ENCODE peak calls at places on chromosomes 12 and 14, in seven cellular contexts. G is H1, H is stomach, R is K562, J is HCT116, Z is endothelial cell of umbilical vein, S is spleen. X is an unnamed sample.
A peak's percentile ranks its signal among the peaks of the same experiment; 100 is the strongest.

GRCh38 chr12:4588916-4589315 is 26.9 kb downstream of the DYRK4 start:
- DNase-seq in G (no peak), Z (no peak), S (no peak), J (no peak), R (no peak), H (no peak), X (no peak)

GRCh38 chr12:4089147-4089606 is 184.4 kb upstream of the CCND2 start:
- DNase-seq in S (no peak), R (no peak), H (no peak), Z (no peak), J (no peak), G (no peak), X (no peak)

GRCh38 chr14:52949711-52950409 is 990 bp downstream of the FERMT2 start:
- DNase-seq in Z (peak; percentile 58), H (no peak), S (no peak), R (no peak), G (no peak), J (no peak), X (no peak)

GRCh38 chr12:109115758-109116610 is at the start of gene ACACB:
- DNase-seq in R (no peak), Z (no peak), G (no peak), J (no peak), S (peak; percentile 82), H (peak; percentile 86), X (no peak)

GRCh38 chr12:93918262-93918661 is 230.1 kb upstream of the PLXNC1 start:
- DNase-seq in J (no peak), G (no peak), H (no peak), Z (no peak), R (no peak), S (no peak), X (no peak)

GRCh38 chr12:124680863-124681778 is 113.7 kb upstream of the NCOR2 start:
- DNase-seq in R (peak; percentile 63), G (no peak), J (peak; percentile 79), Z (peak; percentile 94), H (no peak), S (no peak), X (no peak)

GRCh38 chr14:69038449-69039286 is 59.6 kb upstream of the ACTN1 start:
- DNase-seq in Z (peak; percentile 98), S (no peak), J (no peak), G (no peak), H (no peak), R (no peak), X (no peak)

GRCh38 chr12:102300824-102301461 is 103.3 kb upstream of the PMCH start:
- DNase-seq in S (no peak), Z (peak; percentile 50), J (peak; percentile 53), R (peak; percentile 36), H (no peak), G (no peak), X (no peak)

GRCh38 chr14:23056956-23057756 is at the start of gene CDH24:
- DNase-seq in J (no peak), S (peak; percentile 92), R (peak; percentile 88), G (peak; percentile 83), Z (peak; percentile 62), H (peak; percentile 80), X (no peak)

GRCh38 chr12:115216300-115216699 is 532.3 kb upstream of the TBX3 start:
- DNase-seq in Z (no peak), S (no peak), J (no peak), G (no peak), R (no peak), H (no peak), X (no peak)

GRCh38 chr12:5718073-5718472 is 227.0 kb downstream of the ANO2 start:
- DNase-seq in Z (no peak), G (no peak), J (no peak), S (no peak), H (no peak), R (no peak), X (peak; percentile 32)

DNA sequence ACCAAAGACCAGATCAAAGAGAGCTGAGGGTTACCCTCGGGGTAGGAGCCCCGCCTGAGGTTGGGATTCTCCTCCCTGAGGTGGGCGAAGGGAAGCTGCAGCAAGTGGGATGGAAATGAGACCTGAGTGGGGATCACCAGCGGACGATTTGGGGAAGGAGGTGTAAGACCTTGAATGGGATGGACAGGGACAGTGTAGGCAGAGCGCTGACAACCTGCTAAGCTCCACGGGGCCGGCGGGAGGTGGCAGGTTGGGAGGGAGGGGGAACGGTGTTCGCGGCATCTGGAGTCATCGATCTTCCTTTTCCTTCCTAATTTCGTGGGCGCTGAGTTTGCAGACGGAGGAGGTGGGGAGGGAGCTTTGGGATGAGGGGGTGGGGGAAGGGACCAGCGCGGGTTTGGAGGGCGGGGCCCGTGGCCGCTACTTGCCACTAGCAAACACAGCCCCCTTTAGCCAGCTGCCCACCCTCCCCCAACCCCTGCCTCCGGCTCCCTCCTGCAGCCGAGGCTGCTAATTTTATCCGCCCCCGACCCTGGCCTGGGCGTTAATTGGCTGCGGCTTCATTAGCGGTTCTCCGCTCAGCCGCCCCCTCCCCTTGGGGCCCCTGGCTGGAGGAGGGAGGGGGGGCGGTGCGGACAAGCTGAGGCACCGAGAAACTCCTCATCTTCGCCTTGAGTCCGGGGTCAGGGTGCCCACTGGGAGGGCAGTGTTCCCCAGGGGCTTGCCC is 2.8 kb upstream of the SHMT2 start:
- DNase-seq in S (peak; percentile 73), J (no peak), H (no peak), G (peak; percentile 75), R (peak; percentile 57), Z (no peak), X (no peak)
- TF ChIP-seq POLR2AphosphoS5 in S (no peak), J (no peak), H (no peak), G (no peak), R (no peak), Z (no peak), X (no peak)

DNA sequence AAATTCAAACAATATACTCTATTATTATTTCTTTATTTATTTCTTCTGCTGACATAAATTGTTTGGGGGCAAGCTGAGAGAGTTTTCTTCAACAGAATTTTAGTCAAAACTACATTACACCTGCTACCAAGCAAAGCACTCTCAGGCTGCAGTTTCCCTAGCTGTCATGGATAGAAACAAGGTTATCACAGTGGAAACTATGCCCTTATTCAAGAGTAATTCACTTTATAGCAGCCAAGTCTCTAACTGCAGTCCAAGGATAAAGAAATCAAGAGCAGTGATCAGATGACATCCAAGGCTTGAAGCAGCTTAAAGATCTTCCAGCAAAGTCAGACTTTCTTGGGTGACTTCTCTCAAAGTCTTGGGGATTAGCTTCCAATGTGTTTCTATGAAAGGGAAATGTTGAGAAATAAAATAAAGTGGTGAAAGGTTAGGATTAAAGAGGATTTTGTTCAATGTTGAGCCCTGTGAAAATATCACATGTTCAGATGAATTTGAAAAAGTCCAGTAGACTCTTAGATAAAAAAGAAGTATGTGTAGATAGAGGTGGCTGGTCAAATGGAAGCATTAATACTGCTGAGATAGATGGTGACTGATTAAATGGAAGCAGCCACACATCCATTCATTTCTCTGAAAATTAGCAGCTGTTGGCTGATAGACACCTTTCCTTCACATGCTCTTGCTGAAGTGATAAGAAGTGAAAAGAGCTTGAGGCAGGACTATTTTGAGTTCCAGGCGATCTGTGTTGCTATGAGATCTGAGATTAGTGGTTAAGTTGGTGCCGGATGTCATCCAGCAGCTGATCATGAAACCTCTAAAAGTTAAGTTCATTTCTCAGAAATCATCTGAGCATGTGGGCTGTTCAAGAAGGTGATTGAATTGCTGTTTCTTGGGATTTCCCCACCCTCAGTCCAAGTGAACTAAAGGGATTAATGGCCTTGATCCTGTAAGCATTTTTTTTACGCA is 257.8 kb upstream of the BTG1 start:
- DNase-seq in J (no peak), G (no peak), S (no peak), H (no peak), R (peak; percentile 77), Z (no peak), X (no peak)
- TF ChIP-seq POLR2A in J (no peak), G (no peak), S (no peak), H (no peak), R (no peak), Z (no peak), X (no peak)

GRCh38 chr12:64171715-64172114 is 50.4 kb downstream of the KICS2 start:
- DNase-seq in Z (peak; percentile 45), R (no peak), H (no peak), J (peak; percentile 79), G (no peak), S (no peak), X (no peak)
- H3K9me3 ChIP-seq in Z (no peaks in the 10 kb centered on the region), R (no peaks in the 10 kb centered on the region), H (no peaks in the 10 kb centered on the region), J (no peaks in the 10 kb centered on the region), G (no peaks in the 10 kb centered on the region), S (no peaks in the 10 kb centered on the region), X (no peaks in the 10 kb centered on the region)

DNA sequence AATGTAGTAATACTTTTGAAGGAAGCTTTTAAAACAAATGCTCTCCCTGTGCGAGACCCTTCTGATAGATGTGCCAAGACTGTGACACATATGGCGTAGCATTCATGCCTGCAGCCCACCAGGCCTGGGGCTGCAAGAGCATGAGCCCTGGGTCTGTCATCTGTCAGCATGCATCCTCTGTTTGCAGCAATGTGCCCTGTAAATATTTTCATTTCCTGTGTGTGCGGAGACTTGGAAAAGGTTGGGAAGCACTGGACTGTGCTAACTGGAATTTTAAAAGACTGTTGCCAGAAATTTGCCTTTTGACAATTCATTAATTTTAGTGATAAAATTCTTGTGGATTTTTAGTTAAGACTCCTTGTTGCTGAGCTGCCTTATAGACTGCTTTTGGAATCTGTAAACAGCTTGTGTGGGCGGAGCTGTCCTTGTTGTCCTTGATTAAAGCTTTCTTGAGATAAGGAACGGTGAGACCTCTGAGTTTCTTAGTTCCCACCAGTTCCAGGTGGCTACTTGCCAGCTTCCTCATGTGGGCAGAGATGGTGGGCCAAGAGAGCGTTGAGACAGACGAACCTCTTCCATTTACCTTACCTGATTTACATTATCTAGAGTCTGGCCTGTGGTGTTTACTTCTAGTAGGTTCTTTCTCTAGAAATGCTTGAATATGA is 23.4 kb downstream of the MARK3 start:
- DNase-seq in J (no peak), Z (peak; percentile 59), R (peak; percentile 16), H (peak; percentile 79), G (no peak), S (no peak), X (no peak)
- TF ChIP-seq POLR2AphosphoS5 in J (no peak), Z (no peak), R (no peak), H (no peak), G (no peak), S (no peak), X (no peak)

GRCh38 chr12:132478433-132478803 is 11.5 kb upstream of the FBRSL1 start:
- DNase-seq in S (no peak), J (no peak), Z (no peak), H (no peak), G (no peak), R (no peak), X (no peak)
- TF ChIP-seq POLR2A in S (no peak), J (no peak), Z (no peak), H (no peak), G (no peak), R (no peak), X (no peak)

DNA sequence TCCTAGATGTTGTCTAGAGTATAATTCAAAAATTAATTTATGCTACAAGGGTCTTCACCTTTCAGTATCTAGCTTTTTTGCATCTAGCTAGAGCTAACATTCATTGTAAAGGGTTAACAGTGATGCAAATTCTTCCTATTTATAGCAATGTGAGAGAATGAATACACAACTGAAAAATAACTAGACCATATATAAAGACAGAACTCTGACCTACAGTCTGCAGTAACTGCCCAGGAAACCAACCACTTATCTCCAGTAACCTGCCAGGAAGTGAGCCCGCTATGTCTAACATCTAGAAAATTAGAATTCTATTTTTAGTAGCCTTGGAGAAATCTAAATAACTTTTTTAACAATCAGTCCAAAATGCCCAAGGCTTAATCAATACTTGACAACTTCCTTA is 1021.9 kb downstream of the LRFN5 start:
- DNase-seq in S (no peak), R (no peak), G (no peak), Z (no peak), J (no peak), H (no peak), X (no peak)
- H3K9me3 ChIP-seq in S (no peaks in the 10 kb centered on the region), R (no peaks in the 10 kb centered on the region), G (no peaks in the 10 kb centered on the region), Z (peaks cover 2% of the 10 kb centered on the region), J (peaks cover 3% of the 10 kb centered on the region), H (no peaks in the 10 kb centered on the region), X (no peaks in the 10 kb centered on the region)